ENCODE peak calls at places on chromosomes 2 and 18, in four cellular contexts. N is H1, W is HepG2, V is K562. D is an unnamed sample.

GRCh38 chr2:46504685-46505559 is 25.6 kb downstream of the TMEM247 start:
- DNase-seq in N (no peak), V (no peak), W (no peak), D (no peak)

GRCh38 chr2:238235331-238235732 is 4.5 kb downstream of the HES6 start:
- DNase-seq in V (no peak), W (no peak), N (no peak), D (no peak)

GRCh38 chr2:96344011-96344410 is 8.4 kb downstream of the NCAPH start:
- DNase-seq in W (no peak), N (no peak), V (no peak), D (no peak)

GRCh38 chr2:237192881-237193280 is 107.2 kb downstream of the COPS8 start:
- DNase-seq in W (no peak), N (no peak), V (no peak), D (no peak)

GRCh38 chr2:118940008-118940407 is 2.0 kb upstream of the MARCO start:
- DNase-seq in N (no peak), V (no peak), W (no peak), D (no peak)

GRCh38 chr2:224937887-224938286 is 104.4 kb downstream of the DOCK10 start:
- DNase-seq in V (no peak), N (no peak), W (no peak), D (no peak)

GRCh38 chr2:58834404-58834803 is 593.3 kb upstream of the FANCL start:
- DNase-seq in V (peak; percentile 30), N (no peak), W (peak; percentile 4), D (peak; percentile 58)

GRCh38 chr18:60372141-60372540 is 434 bp downstream of the MC4R start:
- DNase-seq in N (no peak), V (no peak), W (no peak), D (no peak)

DNA sequence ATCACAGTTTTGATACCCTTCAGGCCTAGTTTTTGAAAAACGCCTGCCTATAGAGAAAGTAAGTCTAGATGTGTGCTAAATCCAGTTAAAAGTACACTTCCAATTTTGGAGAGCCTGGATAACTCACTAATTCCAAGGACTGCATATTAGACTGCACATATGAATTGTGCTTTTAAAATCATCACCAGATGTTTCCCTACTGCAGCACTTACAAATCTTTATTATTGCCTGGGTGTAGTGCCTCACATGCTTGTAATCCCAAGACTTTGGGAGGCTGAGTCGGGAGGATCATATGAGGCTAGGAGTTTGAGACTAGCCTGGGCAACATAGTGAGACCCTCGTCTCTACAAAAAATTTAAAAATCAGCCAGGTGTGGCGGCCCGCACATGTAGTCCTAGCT is 35.9 kb upstream of the HTR2B start:
- DNase-seq in W (no peak), N (no peak), V (no peak), D (no peak)
- TF ChIP-seq JUND in W (no peak), N (no peak), V (no peak), D (no peak)

DNA sequence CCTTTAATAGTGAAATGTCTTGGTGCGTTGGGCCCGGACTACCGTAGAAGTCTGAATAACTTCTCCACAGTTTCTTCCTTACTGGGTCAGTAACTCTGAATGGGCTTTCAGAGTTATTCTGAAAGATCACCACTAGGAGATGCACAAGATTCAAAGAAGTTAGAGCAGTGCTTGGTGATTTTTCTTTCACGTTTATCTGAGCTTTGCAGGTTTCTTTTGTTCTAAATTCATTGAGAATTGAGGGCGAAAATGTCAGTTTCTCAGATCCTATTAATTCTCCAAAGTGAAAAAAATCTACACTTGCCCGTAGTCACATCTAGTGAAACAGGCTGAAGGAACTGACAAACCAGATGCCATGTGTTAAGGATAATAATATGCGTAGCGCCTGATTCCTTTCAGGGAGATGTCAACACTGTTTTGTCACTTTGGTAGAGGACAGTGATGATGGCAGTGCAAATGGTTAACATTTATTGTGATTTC is 70.1 kb downstream of the QPCT start:
- DNase-seq in N (no peak), V (peak; percentile 27), W (peak; percentile 39), D (peak; percentile 67)
- TF ChIP-seq JUND in N (no peak), V (no peak), W (no peak), D (no peak)

GRCh38 chr2:33412920-33413319 is 63.5 kb upstream of the RASGRP3 start:
- DNase-seq in V (no peak), N (no peak), W (peak; percentile 26), D (no peak)
- TF ChIP-seq JUND in V (no peak), N (no peak), W (no peak), D (no peak)

DNA sequence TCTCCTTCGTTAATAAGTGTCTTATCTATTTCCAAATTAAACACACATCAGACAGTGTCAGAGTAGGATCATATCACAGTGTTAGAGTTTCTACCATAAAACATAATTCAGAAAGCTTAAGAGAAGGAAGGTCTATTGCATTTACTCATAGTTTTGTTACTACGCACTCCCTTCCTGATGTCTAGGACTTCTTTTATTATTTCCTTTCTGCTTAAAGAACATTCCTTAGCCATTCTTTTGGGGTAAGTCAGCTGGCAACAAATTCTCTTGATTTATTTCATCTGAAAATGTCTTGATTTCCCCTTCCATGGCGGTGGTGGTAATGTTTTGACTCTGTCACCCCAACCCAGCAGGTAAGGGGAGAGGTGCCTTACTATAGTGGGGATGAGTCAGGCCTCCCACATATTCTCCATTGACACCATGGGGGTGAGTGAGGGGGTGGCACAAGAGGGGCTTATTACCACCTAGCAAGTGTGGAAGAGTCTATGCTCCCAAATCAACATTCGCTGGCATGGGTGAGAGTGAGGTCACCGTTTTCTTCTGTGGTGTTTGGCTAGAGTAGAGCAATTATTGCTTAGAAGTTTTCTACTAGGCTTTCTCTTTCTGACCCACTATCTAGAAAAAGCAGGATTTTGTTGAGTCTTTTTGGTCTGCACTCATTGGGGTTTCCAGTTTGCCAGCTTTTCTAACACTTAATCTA is 29.9 kb downstream of the ABCB11 start:
- DNase-seq in W (no peak), N (no peak), V (no peak), D (no peak)
- TF ChIP-seq JUND in W (no peak), N (no peak), V (no peak), D (no peak)

DNA sequence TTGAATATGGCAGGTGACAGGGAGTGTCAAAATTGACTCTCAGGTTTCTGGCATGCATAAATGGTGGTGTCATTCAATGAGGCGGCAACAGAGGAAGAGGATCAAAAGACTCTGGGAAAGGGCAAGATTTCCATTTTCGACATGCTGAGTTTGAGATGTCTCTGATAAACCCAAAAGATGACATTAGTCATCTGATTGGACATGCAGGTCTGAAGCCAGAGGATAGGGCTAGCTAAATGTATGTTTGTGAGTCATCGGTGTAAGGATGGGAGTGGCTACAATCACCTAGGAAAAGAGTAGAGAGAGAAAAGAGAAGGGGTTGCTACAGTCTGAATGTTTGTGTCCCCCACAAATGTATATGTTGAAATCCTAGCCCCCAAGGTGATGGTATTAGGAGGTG is 236.3 kb downstream of the DYM start:
- DNase-seq in V (no peak), N (no peak), W (no peak), D (no peak)
- TF ChIP-seq JUND in V (no peak), N (no peak), W (no peak), D (no peak)

DNA sequence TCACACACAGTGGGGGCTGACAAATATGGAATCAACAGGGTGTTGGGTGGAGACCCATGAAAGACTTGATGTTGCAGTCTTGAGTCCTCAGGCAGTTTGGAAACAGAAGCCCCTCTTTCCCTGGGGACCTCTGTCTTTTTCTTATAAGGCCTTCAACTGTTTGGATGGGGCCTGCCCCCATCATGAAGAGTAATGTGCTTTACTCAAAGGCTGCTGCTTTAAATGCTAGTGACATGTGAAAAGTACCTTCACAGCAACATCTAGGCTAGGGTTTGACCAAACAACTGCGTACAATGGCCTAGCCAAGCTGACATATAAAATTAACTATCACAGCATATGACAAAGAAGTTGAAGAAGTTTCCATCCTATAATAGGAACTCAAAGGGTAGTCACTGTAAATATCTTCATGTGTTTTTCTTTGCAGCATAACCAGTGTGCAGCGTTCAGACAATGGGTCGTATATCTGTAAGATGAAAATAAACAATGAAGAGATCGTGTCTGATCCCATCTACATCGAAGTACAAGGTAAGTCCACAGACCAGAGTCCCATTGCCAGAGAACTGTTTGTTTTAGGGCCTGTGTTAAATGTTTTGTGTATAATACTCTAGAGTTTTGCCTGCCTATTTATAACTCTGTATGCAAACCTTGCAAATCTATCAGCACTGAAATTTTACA is 46.3 kb downstream of the MERTK start:
- DNase-seq in V (no peak), N (no peak), W (peak; percentile 92), D (peak; percentile 58)
- TF ChIP-seq JUND in V (no peak), N (no peak), W (no peak), D (no peak)

DNA sequence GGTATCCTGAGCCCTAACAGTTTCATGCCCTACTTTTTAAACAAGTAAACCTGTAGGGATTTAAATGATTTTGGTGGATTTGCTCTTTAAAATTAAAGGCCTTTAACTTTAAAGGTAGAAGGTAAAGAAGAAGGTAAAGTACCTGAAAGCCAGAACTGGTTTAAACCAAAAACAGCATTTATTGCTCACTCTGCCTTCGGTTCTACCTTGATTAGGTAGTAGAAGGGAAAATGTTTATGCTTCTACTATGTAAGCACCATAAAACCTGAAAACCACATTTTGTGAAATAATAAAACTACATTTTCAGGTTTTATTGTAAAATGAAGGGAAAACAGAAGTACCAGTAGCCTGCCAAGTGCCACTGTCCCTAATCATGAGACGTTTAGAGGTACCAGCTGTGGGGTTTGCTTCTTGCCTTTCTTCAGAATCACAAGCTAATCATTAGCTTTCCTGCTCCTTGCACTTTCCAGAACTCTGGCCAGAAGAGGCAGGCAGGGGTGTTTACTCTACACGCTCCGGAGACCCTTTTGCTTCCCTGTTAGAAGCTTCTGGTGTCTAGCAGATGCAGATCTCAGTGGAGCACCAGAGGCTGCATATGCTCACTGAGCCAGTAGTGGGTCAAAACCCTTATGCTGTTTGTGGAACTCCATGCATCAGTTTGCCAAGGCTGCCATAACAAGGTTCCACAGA is 33.3 kb downstream of the RPIA start:
- DNase-seq in N (no peak), W (no peak), V (no peak), D (no peak)
- TF ChIP-seq JUND in N (no peak), W (no peak), V (no peak), D (no peak)

GRCh38 chr2:134338180-134338579 is 84.3 kb downstream of the MGAT5 start:
- DNase-seq in V (no peak), N (no peak), W (no peak), D (no peak)
- TF ChIP-seq JUND in V (no peak), N (no peak), W (no peak), D (no peak)

GRCh38 chr2:177610813-177611212 is 218.2 kb downstream of the AGPS start:
- DNase-seq in N (no peak), V (no peak), W (no peak), D (no peak)
- TF ChIP-seq JUND in N (no peak), V (no peak), W (no peak), D (no peak)

GRCh38 chr18:79942786-79943607 is 8.5 kb downstream of the SLC66A2 start:
- DNase-seq in V (no peak), W (no peak), N (no peak), D (no peak)

GRCh38 chr18:79943608-79944125 is 7.8 kb downstream of the SLC66A2 start:
- DNase-seq in W (no peak), V (no peak), N (no peak), D (no peak)

GRCh38 chr18:79945118-79946042 is 6.1 kb downstream of the SLC66A2 start:
- DNase-seq in V (no peak), W (no peak), N (no peak), D (no peak)

GRCh38 chr18:79944746-79945117 is 6.7 kb downstream of the SLC66A2 start:
- DNase-seq in N (no peak), W (no peak), V (peak; percentile 22), D (no peak)

GRCh38 chr18:79944126-79944731 is 7.2 kb downstream of the SLC66A2 start:
- DNase-seq in N (no peak), W (no peak), V (no peak), D (no peak)
- TF ChIP-seq JUND in N (no peak), W (no peak), V (no peak), D (no peak)